ENCODE peak calls at places on chromosome 2, in four cellular contexts. L, M, E and C are unnamed samples.

GRCh38 chr2:238129166-238130010 is 9.1 kb upstream of the KLHL30 start:
- DNase-seq in L (no peak), M (no peak), E (peak; percentile 28), C (no peak)

GRCh38 chr2:148651972-148652371 is 7.4 kb downstream of the EPC2 start:
- DNase-seq in L (no peak), M (no peak), E (no peak), C (no peak)

GRCh38 chr2:141554810-141555209 is 576.0 kb downstream of the LRP1B start:
- DNase-seq in L (no peak), M (no peak), E (no peak), C (no peak)

GRCh38 chr2:8983571-8983970 is 19.9 kb downstream of the MBOAT2 start:
- DNase-seq in L (no peak), M (no peak), E (no peak), C (no peak)

GRCh38 chr2:230717595-230717994 is 5.0 kb downstream of the CAB39 start:
- DNase-seq in L (peak; percentile 57), M (no peak), E (no peak), C (no peak)

GRCh38 chr2:238306680-238306998 is 13.7 kb upstream of the TRAF3IP1 start:
- DNase-seq in L (no peak), M (no peak), E (no peak), C (no peak)

GRCh38 chr2:174577967-174578589 is 19.5 kb downstream of the WIPF1 start:
- DNase-seq in L (no peak), M (no peak), E (no peak), C (no peak)

GRCh38 chr2:192813341-192813740 is 618.6 kb upstream of the TMEFF2 start:
- DNase-seq in L (no peak), M (no peak), E (no peak), C (no peak)

GRCh38 chr2:41579811-41580210 is 468.0 kb upstream of the PKDCC start:
- DNase-seq in L (no peak), M (no peak), E (no peak), C (no peak)

GRCh38 chr2:102581911-102582310 is 37.4 kb upstream of the SLC9A2 start:
- DNase-seq in L (no peak), M (no peak), E (no peak), C (no peak)

GRCh38 chr2:5077479-5078089 is 614.6 kb upstream of the SOX11 start:
- DNase-seq in L (no peak), M (no peak), E (no peak), C (no peak)

GRCh38 chr2:102041351-102041750 is 49.6 kb downstream of the IL1R2 start:
- DNase-seq in L (no peak), M (no peak), E (no peak), C (no peak)

GRCh38 chr2:101793277-101793969 is 95.9 kb downstream of the MAP4K4 start:
- DNase-seq in L (no peak), M (no peak), E (no peak), C (no peak)

GRCh38 chr2:120978359-120979050 is 242.8 kb downstream of the GLI2 start:
- DNase-seq in L (no peak), M (no peak), E (peak; percentile 28), C (no peak)

DNA sequence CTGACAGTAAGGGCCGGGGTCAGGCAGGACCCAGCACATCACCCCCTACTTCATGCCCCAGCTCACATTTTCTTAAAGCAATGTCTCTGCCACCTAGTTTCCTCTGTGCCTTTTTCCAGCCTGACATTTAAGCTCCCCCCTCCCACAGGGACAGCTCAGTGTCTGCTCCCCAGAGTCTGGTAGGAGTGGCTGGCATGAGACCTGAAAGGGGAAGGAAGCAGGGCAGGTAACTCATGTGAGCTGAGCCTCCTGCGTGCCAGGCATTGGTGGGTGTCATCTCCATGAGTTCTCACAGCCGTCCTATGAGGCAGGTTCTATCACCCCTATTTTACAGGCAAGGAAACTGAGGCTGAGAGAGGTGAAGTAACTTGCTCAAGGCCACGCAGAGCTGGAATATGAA is 1.5 kb downstream of the DNAJB2 start:
- DNase-seq in L (no peak), M (no peak), E (no peak), C (no peak)
- H3K4me3 ChIP-seq in L (no peak overlapping the region), M (no peak overlapping the region), E (no peak overlapping the region), C (no peak overlapping the region)

GRCh38 chr2:114543106-114543806 is 100.8 kb downstream of the DPP10 start:
- DNase-seq in L (no peak), M (peak; percentile 14), E (no peak), C (no peak)
- TF ChIP-seq CTCF in L (peak; percentile 26), M (peak; percentile 10), E (peak; percentile 37), C (peak; percentile 59)

GRCh38 chr2:96308248-96308647 is 2.9 kb upstream of the SNRNP200 start:
- DNase-seq in L (no peak), M (no peak), E (no peak), C (no peak)
- H3K27me3 ChIP-seq in L (no peaks in the 10 kb centered on the region), M (no peaks in the 10 kb centered on the region), E (no peaks in the 10 kb centered on the region), C (no peaks in the 10 kb centered on the region)

DNA sequence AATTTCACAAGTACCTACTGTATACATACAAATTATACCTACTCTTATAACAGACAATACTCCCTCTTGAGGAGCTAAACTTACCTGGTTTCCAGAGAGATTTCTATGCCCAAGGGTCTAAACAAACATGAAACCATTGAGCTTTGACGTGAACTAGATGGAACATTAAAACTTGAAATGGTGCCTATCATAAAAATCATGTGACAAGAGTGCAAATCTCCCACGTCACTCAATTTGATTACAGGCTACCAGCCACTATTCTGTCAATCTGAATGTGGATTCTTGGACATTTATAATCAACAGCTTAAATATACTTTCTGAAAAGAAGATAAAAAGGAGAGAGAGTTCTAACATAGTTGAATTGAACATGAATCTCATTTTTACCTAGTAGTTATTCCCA is 297.1 kb upstream of the SESTD1 start:
- DNase-seq in L (no peak), M (no peak), E (no peak), C (no peak)
- H3K4me3 ChIP-seq in L (peak overlapping the region; percentile 46), M (no peak overlapping the region), E (peak overlapping the region; percentile 27), C (peak overlapping the region; percentile 2)